ENCODE peak calls at places on chromosomes 16 and 17, in eight cellular contexts. I is activated naive CD8-positive, alpha-beta T cell treated with anti-CD3 and anti-CD28 coated beads, Interleukin-2, amount 50 U/mL, for 24 hours; A is astrocyte of the cerebellum; J is PC-9; D is AG10803; G is left lung; O is tibial nerve; P is activated B cell treated with CpG ODN at 0.5 μM for 24 hours. Y is an unnamed sample.

GRCh38 chr17:2883544-2884203 is 87.4 kb downstream of the RAP1GAP2 start:
- DNase-seq in I (no peak), A (no peak), J (peak), D (peak), G (no peak), O (no peak), P (no peak), Y (no peak)

GRCh38 chr17:31623990-31624389 is 232.5 kb downstream of the RAB11FIP4 start:
- DNase-seq in I (no peak), A (no peak), J (no peak), D (no peak), G (no peak), O (no peak), P (no peak), Y (no peak)

GRCh38 chr16:83458612-83459011 is 349.2 kb upstream of the HSBP1 start:
- DNase-seq in I (no peak), A (no peak), J (no peak), D (peak), G (no peak), O (no peak), P (no peak), Y (no peak)

GRCh38 chr17:66126231-66126630 is 65.7 kb downstream of the CEP112 start:
- DNase-seq in I (no peak), A (no peak), J (no peak), D (peak), G (no peak), O (no peak), P (no peak), Y (no peak)

GRCh38 chr16:69937465-69937951 is 13.6 kb upstream of the CLEC18A start:
- DNase-seq in I (no peak), A (no peak), J (no peak), D (no peak), G (no peak), O (no peak), P (no peak), Y (no peak)

GRCh38 chr17:79947351-79948031 is 88.2 kb downstream of the TBC1D16 start:
- DNase-seq in I (no peak), A (peak), J (no peak), D (no peak), G (no peak), O (no peak), P (no peak), Y (no peak)

GRCh38 chr16:52964290-52964689 is 88.4 kb downstream of the CHD9NB start:
- DNase-seq in I (no peak), A (no peak), J (no peak), D (peak), G (no peak), O (no peak), P (no peak), Y (no peak)

GRCh38 chr16:89574681-89575246 is 794 bp upstream of the CPNE7 start:
- DNase-seq in I (peak), A (no peak), J (peak), D (peak), G (no peak), O (no peak), P (peak), Y (no peak)

GRCh38 chr17:35809855-35810461 is 674 bp downstream of the TAF15 start:
- DNase-seq in I (no peak), A (no peak), J (no peak), D (peak), G (no peak), O (no peak), P (no peak), Y (no peak)

GRCh38 chr17:44970136-44970737 is 2.1 kb upstream of the C1QL1 start:
- DNase-seq in I (peak), A (no peak), J (no peak), D (peak), G (no peak), O (no peak), P (peak), Y (peak)

GRCh38 chr16:25030420-25031131 is 15.4 kb upstream of the ARHGAP17 start:
- DNase-seq in I (no peak), A (no peak), J (no peak), D (no peak), G (no peak), O (no peak), P (no peak), Y (no peak)

GRCh38 chr16:72061564-72061963 is 1.5 kb upstream of the HPR start:
- DNase-seq in I (no peak), A (no peak), J (no peak), D (no peak), G (no peak), O (no peak), P (no peak), Y (no peak)

GRCh38 chr17:21351366-21352065 is 24.6 kb upstream of the KCNJ12 start:
- DNase-seq in I (no peak), A (no peak), J (no peak), D (no peak), G (no peak), O (no peak), P (no peak), Y (no peak)

GRCh38 chr17:61488878-61489718 is 36.9 kb downstream of the TBX4 start:
- DNase-seq in I (no peak), A (no peak), J (no peak), D (no peak), G (no peak), O (no peak), P (no peak), Y (no peak)

GRCh38 chr17:54992797-54993639 is 24.5 kb downstream of the STXBP4 start:
- DNase-seq in I (no peak), A (peak), J (peak), D (peak), G (no peak), O (no peak), P (no peak), Y (no peak)

GRCh38 chr16:71337631-71338030 is 20.9 kb upstream of the CALB2 start:
- DNase-seq in I (no peak), A (no peak), J (no peak), D (no peak), G (no peak), O (no peak), P (no peak), Y (no peak)

GRCh38 chr16:27671410-27671809 is 121.5 kb downstream of the KATNIP start:
- DNase-seq in I (no peak), A (no peak), J (no peak), D (no peak), G (no peak), O (no peak), P (no peak), Y (no peak)

GRCh38 chr17:63274156-63274555 is 171.9 kb downstream of the CYB561 start:
- DNase-seq in I (no peak), A (no peak), J (no peak), D (peak), G (no peak), O (no peak), P (no peak), Y (no peak)

GRCh38 chr17:16593356-16594102 is 24.5 kb upstream of the ZNF287 start:
- DNase-seq in I (no peak), A (no peak), J (no peak), D (peak), G (no peak), O (no peak), P (no peak), Y (no peak)

GRCh38 chr16:10736926-10737625 is 6.6 kb upstream of the NUBP1 start:
- DNase-seq in I (peak), A (peak), J (peak), D (peak), G (no peak), O (no peak), P (no peak), Y (peak)

GRCh38 chr17:65914784-65915342 is 277.1 kb downstream of the CEP112 start:
- DNase-seq in I (no peak), A (no peak), J (no peak), D (no peak), G (no peak), O (no peak), P (no peak), Y (no peak)

GRCh38 chr17:42337442-42337841 is 49.1 kb downstream of the STAT5A start:
- DNase-seq in I (peak), A (no peak), J (no peak), D (peak), G (no peak), O (no peak), P (no peak), Y (no peak)

GRCh38 chr17:74274703-74275340 is 788 bp downstream of the DNAI2 start:
- DNase-seq in I (no peak), A (no peak), J (no peak), D (no peak), G (no peak), O (no peak), P (no peak), Y (no peak)

Y was measured in DND-41.